ENCODE peak calls at places on chromosomes 7 and 10, in five cellular contexts. H is IMR-90, J is mesenchymal stem cell, W is trophoblast cell, Y is neuronal stem cell. L is an unnamed sample.

GRCh38 chr10:22713853-22714523 is 390 bp downstream of the PIP4K2A start:
- DNase-seq in H (peak; percentile 13), Y (peak; percentile 24), W (peak; percentile 39), J (peak; percentile 41), L (peak; percentile 34)

GRCh38 chr7:101058355-101058754 is 26.9 kb upstream of the TRIM56 start:
- DNase-seq in W (peak; percentile 79), H (peak; percentile 50), Y (peak; percentile 74), J (peak; percentile 63), L (peak; percentile 77)

GRCh38 chr10:59582779-59583178 is 126.9 kb downstream of the SLC16A9 start:
- DNase-seq in W (no peak), J (no peak), Y (no peak), H (no peak), L (no peak)

GRCh38 chr10:132526676-132527075 is 10.9 kb upstream of the INPP5A start:
- DNase-seq in Y (no peak), W (no peak), H (peak; percentile 72), J (peak; percentile 69), L (no peak)

GRCh38 chr10:44860811-44861751 is 50.1 kb upstream of the TMEM72 start:
- DNase-seq in W (no peak), Y (no peak), H (peak; percentile 86), J (peak; percentile 87), L (no peak)

GRCh38 chr10:86409183-86409582 is 42.6 kb upstream of the GRID1 start:
- DNase-seq in W (no peak), H (no peak), J (no peak), Y (no peak), L (no peak)

GRCh38 chr7:503575-504111 is 16.0 kb downstream of the PDGFA start:
- DNase-seq in H (no peak), J (no peak), W (peak; percentile 48), Y (no peak), L (no peak)

GRCh38 chr10:117262296-117263293 is 21.7 kb downstream of the SLC18A2 start:
- DNase-seq in Y (no peak), H (no peak), J (no peak), W (no peak), L (no peak)

GRCh38 chr10:70981936-70982335 is 93.6 kb upstream of the PCBD1 start:
- DNase-seq in H (no peak), W (no peak), Y (no peak), J (no peak), L (no peak)

GRCh38 chr10:51244739-51245138 is 170.5 kb downstream of the PRKG1 start:
- DNase-seq in H (peak; percentile 83), J (peak; percentile 59), Y (peak; percentile 56), W (peak; percentile 40), L (no peak)

GRCh38 chr7:116431783-116432182 is 67.8 kb upstream of the CAV2 start:
- DNase-seq in H (peak; percentile 31), W (no peak), J (no peak), Y (no peak), L (no peak)

GRCh38 chr7:29224726-29225125 is 30.2 kb downstream of the CHN2 start:
- DNase-seq in J (no peak), Y (no peak), H (no peak), W (no peak), L (no peak)

GRCh38 chr7:120052884-120053382 is 220.0 kb upstream of the KCND2 start:
- DNase-seq in Y (no peak), H (peak; percentile 99), W (peak; percentile 92), J (peak; percentile 100), L (no peak)

DNA sequence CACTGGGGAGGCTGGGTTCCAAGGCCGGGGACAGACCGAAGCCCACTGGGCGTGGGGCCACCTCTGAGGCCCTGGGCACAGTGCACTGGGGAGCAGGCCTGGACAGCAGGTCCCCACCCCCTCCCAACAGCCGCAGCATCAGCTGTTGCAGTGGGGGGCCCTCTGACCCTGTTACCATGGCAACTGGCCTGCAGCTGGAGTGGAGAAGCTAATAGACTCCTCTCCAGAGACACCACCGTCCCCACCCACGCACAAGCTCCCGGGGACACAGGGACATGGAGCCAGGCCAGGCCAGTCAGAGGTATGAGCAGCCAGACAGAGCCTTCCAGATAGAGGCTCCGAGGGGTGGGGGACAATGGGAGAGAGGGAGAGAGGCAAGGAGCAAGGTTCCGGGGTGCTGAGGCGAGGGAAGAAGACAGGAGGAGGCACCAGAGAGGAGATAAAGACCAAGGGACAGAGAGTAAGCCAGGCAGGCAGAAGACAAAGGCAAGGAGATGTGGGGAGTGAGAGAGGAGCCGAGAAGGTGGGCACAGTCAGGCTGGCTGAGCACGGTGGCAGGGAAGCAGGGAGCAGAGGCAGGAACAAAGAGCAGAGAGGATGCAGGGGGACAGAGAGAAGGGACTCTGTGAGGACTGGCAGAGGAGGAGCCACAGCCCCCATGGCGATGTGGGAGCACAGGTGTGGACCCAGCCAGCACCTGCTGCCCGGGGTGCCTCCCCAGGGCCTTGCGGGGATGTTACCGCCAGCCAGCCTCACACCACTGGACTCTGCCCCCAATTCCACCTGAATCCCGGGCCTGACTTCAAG is 6.7 kb downstream of the KCNH2 start:
- DNase-seq in Y (no peak), J (no peak), W (no peak), H (no peak), L (no peak)
- H2AFZ ChIP-seq in Y (peak overlapping the region; percentile 55), J (no peak overlapping the region), W (no peak overlapping the region), H (peak overlapping the region; percentile 33), L (no peak overlapping the region)

DNA sequence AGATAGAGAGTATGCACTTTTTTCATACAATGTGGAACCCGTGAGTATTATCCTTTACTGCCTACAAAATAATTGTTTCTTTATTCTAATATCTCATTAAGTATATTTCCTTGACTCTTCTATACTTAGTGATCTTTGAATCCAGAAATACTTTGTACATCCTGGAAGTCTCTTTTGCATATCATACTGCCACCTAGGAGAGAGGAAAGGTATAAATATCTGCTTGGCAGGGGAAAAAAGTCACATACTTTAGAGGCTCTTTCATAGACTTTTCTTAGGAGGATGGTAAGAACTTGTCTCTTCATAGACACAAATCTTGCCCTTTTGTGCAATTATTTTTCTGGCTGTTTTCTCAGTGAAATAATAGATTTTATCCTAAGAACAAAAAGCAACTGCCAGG is 436.0 kb downstream of the PAXIP1 start:
- DNase-seq in H (no peak), W (peak; percentile 20), Y (no peak), J (no peak), L (no peak)
- H2AK5ac ChIP-seq in H (no peak overlapping the region), W (no peak overlapping the region), Y (no peak overlapping the region), J (no peak overlapping the region), L (no peak overlapping the region)

DNA sequence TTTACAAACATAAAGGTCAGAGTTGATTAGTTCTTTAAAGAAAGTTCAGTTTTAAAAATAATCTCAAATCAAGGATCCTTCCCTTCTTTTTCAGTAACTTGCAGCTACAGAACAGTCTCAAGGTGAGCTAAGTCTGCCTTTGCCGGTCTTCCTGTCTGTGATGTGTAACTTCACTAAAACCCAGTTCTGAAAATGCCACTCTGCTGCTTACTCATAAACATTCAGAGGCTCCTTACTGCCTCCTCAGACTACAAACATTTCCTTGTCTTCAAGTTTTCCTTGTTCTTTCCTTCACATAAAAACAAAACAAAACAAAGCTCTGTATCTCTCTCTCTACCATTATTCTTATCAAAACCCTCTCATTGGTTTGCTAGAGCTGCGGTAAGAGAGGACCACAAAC is 128.7 kb downstream of the ETV1 start:
- DNase-seq in H (peak; percentile 12), Y (no peak), W (no peak), J (no peak), L (no peak)
- H2AFZ ChIP-seq in H (no peak overlapping the region), Y (peak overlapping the region; percentile 35), W (no peak overlapping the region), J (no peak overlapping the region), L (no peak overlapping the region)

DNA sequence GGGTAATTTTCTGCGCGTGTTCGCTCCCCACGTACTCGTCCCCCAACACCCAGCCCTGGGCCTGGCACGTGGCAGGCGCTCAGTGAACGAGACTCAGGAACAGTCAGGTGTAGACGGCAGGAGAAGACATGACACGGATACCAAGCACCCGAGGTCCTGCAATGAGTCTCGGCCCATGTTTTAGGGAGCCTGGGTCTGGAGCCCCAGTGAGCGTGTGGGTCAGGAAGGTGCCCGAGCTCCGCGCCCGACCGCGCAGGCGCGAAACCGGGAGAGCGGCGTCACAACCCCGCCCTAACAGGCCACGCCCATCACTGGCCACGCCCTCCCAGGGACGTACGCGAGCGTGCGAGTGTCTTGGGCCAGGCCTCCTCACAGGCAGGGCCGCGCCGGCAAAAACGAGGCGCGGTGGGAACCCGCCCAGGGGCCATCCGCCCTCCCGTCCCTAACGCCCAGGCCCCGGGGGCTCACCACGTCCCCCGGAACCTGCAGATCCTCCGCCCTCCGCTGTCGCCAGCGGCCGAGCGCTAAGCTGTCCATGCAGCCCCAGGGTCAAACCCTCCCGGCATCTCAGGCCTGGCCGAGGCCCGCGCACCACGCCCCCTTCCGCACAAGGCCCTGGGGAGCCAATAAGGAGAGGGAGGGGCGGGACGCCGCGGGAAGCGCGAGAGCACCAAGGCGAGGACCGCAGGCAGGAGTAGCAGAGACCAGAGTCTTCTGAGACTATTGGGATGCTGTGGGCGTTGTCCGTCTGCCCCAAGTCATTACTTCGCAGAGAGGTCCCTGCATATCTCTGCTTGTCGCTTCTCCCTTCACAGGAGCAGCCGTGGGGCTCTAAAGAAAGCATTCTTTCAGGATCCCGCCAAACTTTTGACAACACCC is at the start of gene C10orf143:
- DNase-seq in Y (peak; percentile 96), H (peak; percentile 96), W (peak; percentile 99), J (peak; percentile 99), L (peak; percentile 98)
- H2AK5ac ChIP-seq in Y (peak within 1 kb of the TSS; percentile 41), H (peak within 1 kb of the TSS; percentile 74), W (peak within 1 kb of the TSS; percentile 6), J (peak within 1 kb of the TSS; percentile 35), L (no peak within 1 kb of the TSS)

L was measured in H9.